ENCODE peak calls at places on chromosome X, in seven cellular contexts. K is HEK293T, C is mammary epithelial cell, I is B cell, H is retina, L is aorta, V is astrocyte of the cerebellum. A is an unnamed sample.

GRCh38 chrX:154476821-154477220 is 2.3 kb downstream of the LAGE3 start:
- DNase-seq in H (no peak), K (no peak), L (peak), V (no peak), I (no peak), C (no peak), A (no peak)

GRCh38 chrX:139113682-139114081 is 402.2 kb upstream of the FGF13 start:
- DNase-seq in C (no peak), L (peak), V (no peak), K (no peak), H (no peak), I (no peak), A (no peak)

GRCh38 chrX:102858826-102859627 is 78.0 kb upstream of the RAB40AL start:
- DNase-seq in H (no peak), I (no peak), K (no peak), C (no peak), V (no peak), L (no peak), A (no peak)

GRCh38 chrX:152024710-152025109 is 50.2 kb upstream of the GABRE start:
- DNase-seq in C (no peak), L (no peak), V (no peak), I (no peak), K (no peak), H (no peak), A (no peak)

GRCh38 chrX:115690554-115691216 is 129.7 kb downstream of the PLS3 start:
- DNase-seq in K (peak), I (peak), H (peak), L (peak), C (peak), V (peak), A (peak)

GRCh38 chrX:129739591-129739990 is 812 bp downstream of the XPNPEP2 start:
- DNase-seq in H (no peak), I (no peak), V (no peak), L (no peak), K (no peak), C (no peak), A (no peak)

GRCh38 chrX:35625714-35626113 is 172.4 kb upstream of the MAGEB16 start:
- DNase-seq in V (no peak), I (no peak), K (no peak), H (no peak), C (no peak), L (no peak), A (no peak)

GRCh38 chrX:45859407-45859806 is 658.7 kb upstream of the DIPK2B start:
- DNase-seq in H (no peak), C (no peak), I (no peak), K (no peak), V (no peak), L (no peak), A (no peak)

GRCh38 chrX:49071877-49072711 is 1.7 kb downstream of the PRAF2 start:
- DNase-seq in I (no peak), H (peak), L (peak), K (no peak), C (no peak), V (peak), A (no peak)

GRCh38 chrX:44503550-44503949 is 39.1 kb downstream of the FUNDC1 start:
- DNase-seq in L (no peak), C (no peak), H (no peak), V (no peak), K (no peak), I (no peak), A (no peak)

GRCh38 chrX:114774691-114775090 is 190.8 kb downstream of the HTR2C start:
- DNase-seq in K (peak), L (no peak), V (no peak), I (no peak), C (no peak), H (no peak), A (no peak)

GRCh38 chrX:104172788-104173187 is 6.5 kb downstream of the FAM199X start:
- DNase-seq in V (no peak), K (no peak), C (no peak), I (no peak), H (no peak), L (no peak), A (no peak)

GRCh38 chrX:129823115-129823514 is 20.6 kb downstream of the ZDHHC9 start:
- DNase-seq in C (peak), H (no peak), V (peak), K (peak), L (peak), I (peak), A (no peak)

GRCh38 chrX:57417827-57418226 is 131.3 kb downstream of the FAAH2 start:
- DNase-seq in C (no peak), V (no peak), L (no peak), K (no peak), I (no peak), H (no peak), A (no peak)

GRCh38 chrX:56232221-56233082 is at the start of gene KLF8:
- DNase-seq in V (no peak), K (peak), C (peak), L (peak), H (peak), I (peak), A (no peak)

GRCh38 chrX:154473683-154474082 is 5.4 kb downstream of the LAGE3 start:
- DNase-seq in K (no peak), L (no peak), I (no peak), C (no peak), V (no peak), H (no peak), A (no peak)

GRCh38 chrX:11504234-11504633 is 161.5 kb downstream of the ARHGAP6 start:
- DNase-seq in L (no peak), V (no peak), I (no peak), C (no peak), K (no peak), H (no peak), A (no peak)

GRCh38 chrX:130330706-130331105 is 9.0 kb upstream of the SLC25A14 start:
- DNase-seq in C (peak), H (peak), K (peak), L (peak), V (no peak), I (peak), A (no peak)

GRCh38 chrX:49291615-49292337 is 11.7 kb upstream of the GAGE10 start:
- DNase-seq in H (peak), K (peak), I (no peak), C (peak), L (peak), V (peak), A (no peak)

GRCh38 chrX:67780694-67781109 is 236.9 kb downstream of the AR start:
- DNase-seq in V (peak), I (no peak), C (peak), L (peak), H (no peak), K (no peak), A (peak)

GRCh38 chrX:69493193-69493592 is 10.9 kb upstream of the NALF2 start:
- DNase-seq in L (no peak), C (peak), K (peak), H (no peak), I (peak), V (no peak), A (no peak)

GRCh38 chrX:99857455-99857854 is 552.6 kb downstream of the PCDH19 start:
- DNase-seq in C (no peak), L (no peak), H (no peak), I (no peak), K (peak), V (no peak), A (no peak)

GRCh38 chrX:9379697-9380551 is 84.9 kb upstream of the TBL1X start:
- DNase-seq in I (no peak), L (no peak), V (no peak), C (peak), H (no peak), K (no peak), A (no peak)

GRCh38 chrX:123962006-123962485 is 540 bp downstream of the STAG2 start:
- DNase-seq in L (no peak), I (no peak), V (no peak), C (no peak), K (peak), H (no peak), A (no peak)

GRCh38 chrX:57137481-57137880 is 284 bp upstream of the SPIN2A start:
- DNase-seq in L (no peak), I (no peak), K (no peak), H (no peak), C (no peak), V (no peak), A (no peak)

GRCh38 chrX:155216940-155217450 is 735 bp downstream of the VBP1 start:
- DNase-seq in I (no peak), L (no peak), H (no peak), K (peak), V (no peak), C (no peak), A (peak)

GRCh38 chrX:118730500-118731247 is 3.3 kb downstream of the IL13RA1 start:
- DNase-seq in L (no peak), C (peak), I (no peak), K (no peak), V (no peak), H (no peak), A (peak)